ENCODE peak calls at places on chromosomes 16 and 17, in seven cellular contexts. N is heart left ventricle, O is transverse colon, W is kidney epithelial cell, L is fibroblast of lung, V is GM12864, M is fibroblast of villous mesenchyme. A is an unnamed sample.

GRCh38 chr17:81246679-81247338 is 7.7 kb downstream of the NDUFAF8 start:
- DNase-seq in W (no peak), V (no peak), O (no peak), L (no peak), N (peak), M (no peak), A (no peak)

GRCh38 chr17:4101127-4101798 is 41.6 kb downstream of the ZZEF1 start:
- DNase-seq in N (no peak), L (no peak), O (no peak), W (no peak), V (no peak), M (peak), A (no peak)

GRCh38 chr16:67055712-67056487 is 27.0 kb downstream of the CBFB start:
- DNase-seq in N (no peak), L (peak), V (no peak), M (peak), W (peak), O (no peak), A (peak)

GRCh38 chr16:66617010-66617434 is 12.5 kb downstream of the CMTM3 start:
- DNase-seq in O (no peak), M (no peak), V (no peak), N (no peak), L (no peak), W (no peak), A (no peak)

GRCh38 chr16:15032547-15033308 is 23.1 kb downstream of the NTAN1 start:
- DNase-seq in O (peak), L (peak), W (no peak), M (no peak), N (no peak), V (no peak), A (no peak)

GRCh38 chr16:305916-306315 is 23.0 kb downstream of the PDIA2 start:
- DNase-seq in N (peak), V (no peak), M (no peak), W (no peak), L (no peak), O (no peak), A (no peak)

GRCh38 chr17:78883533-78884131 is 19.4 kb downstream of the CEP295NL start:
- DNase-seq in O (peak), N (peak), W (peak), M (peak), V (no peak), L (peak), A (peak)

GRCh38 chr16:66706506-66706880 is 9.9 kb upstream of the CMTM4 start:
- DNase-seq in M (no peak), O (peak), W (no peak), V (no peak), L (no peak), N (no peak), A (no peak)

GRCh38 chr17:44940768-44941167 is 6.8 kb downstream of the KIF18B start:
- DNase-seq in M (no peak), W (no peak), L (no peak), N (no peak), V (no peak), O (no peak), A (no peak)

GRCh38 chr17:47197821-47198220 is 8.7 kb upstream of the CDC27 start:
- DNase-seq in W (no peak), M (no peak), V (no peak), O (no peak), N (no peak), L (no peak), A (no peak)

GRCh38 chr17:62724398-62725146 is 83.5 kb downstream of the MARCHF10 start:
- DNase-seq in M (peak), N (no peak), W (no peak), V (peak), L (no peak), O (peak), A (no peak)

GRCh38 chr17:37543527-37544122 is 53.9 kb downstream of the DUSP14 start:
- DNase-seq in M (peak), L (no peak), V (no peak), O (no peak), W (no peak), N (no peak), A (peak)

GRCh38 chr17:43216762-43217613 is 5.3 kb downstream of the TMEM106A start:
- DNase-seq in W (no peak), O (no peak), L (no peak), V (no peak), N (no peak), M (no peak), A (no peak)

GRCh38 chr16:53129281-53130192 is 74.7 kb downstream of the CHD9 start:
- DNase-seq in O (no peak), M (peak), V (no peak), N (no peak), W (no peak), L (peak), A (no peak)

GRCh38 chr17:1122681-1123396 is 56.9 kb downstream of the ABR start:
- DNase-seq in V (no peak), N (peak), O (peak), M (peak), L (peak), W (no peak), A (no peak)

GRCh38 chr17:44382917-44383316 is 6.5 kb downstream of the ITGA2B start:
- DNase-seq in N (no peak), W (no peak), O (no peak), L (no peak), M (no peak), V (no peak), A (no peak)

GRCh38 chr17:63775420-63775819 is 1.4 kb downstream of the DDX42 start:
- DNase-seq in N (no peak), V (no peak), O (no peak), W (no peak), L (no peak), M (peak), A (no peak)

GRCh38 chr17:68794636-68795503 is 160.3 kb downstream of the ABCA8 start:
- DNase-seq in L (peak), O (no peak), M (peak), V (no peak), N (peak), W (no peak), A (no peak)

GRCh38 chr17:78759203-78759968 is 22.7 kb downstream of the CYTH1 start:
- DNase-seq in N (peak), V (no peak), O (peak), W (no peak), M (peak), L (peak), A (no peak)

GRCh38 chr16:56701534-56701933 is 19.3 kb downstream of the MT1X start:
- DNase-seq in V (no peak), O (no peak), N (no peak), L (no peak), W (no peak), M (no peak), A (no peak)

GRCh38 chr16:84329849-84330684 is 35.4 kb downstream of the WFDC1 start:
- DNase-seq in M (no peak), N (no peak), O (no peak), L (no peak), W (no peak), V (no peak), A (no peak)

GRCh38 chr16:17365211-17365541 is 105.6 kb downstream of the XYLT1 start:
- DNase-seq in L (no peak), W (no peak), V (no peak), N (no peak), O (no peak), M (no peak), A (no peak)

GRCh38 chr16:20314575-20314974 is 12.7 kb downstream of the GP2 start:
- DNase-seq in M (no peak), O (no peak), N (no peak), L (no peak), W (no peak), V (no peak), A (no peak)

GRCh38 chr17:5898406-5898805 is 171.8 kb upstream of the WSCD1 start:
- DNase-seq in N (no peak), O (no peak), M (no peak), V (no peak), L (no peak), W (no peak), A (no peak)

GRCh38 chr16:89138513-89138795 is 33.1 kb upstream of the CDH15 start:
- DNase-seq in L (no peak), O (no peak), V (no peak), W (no peak), M (no peak), N (peak), A (no peak)

GRCh38 chr17:72943826-72944689 is 148.4 kb downstream of the SLC39A11 start:
- DNase-seq in V (no peak), W (no peak), O (no peak), M (no peak), N (no peak), L (no peak), A (no peak)

GRCh38 chr16:72073831-72074230 is 10.8 kb downstream of the HPR start:
- DNase-seq in W (no peak), V (no peak), L (peak), O (no peak), N (peak), M (no peak), A (no peak)

GRCh38 chr17:8867361-8867981 is at the start of gene PIK3R6:
- DNase-seq in N (no peak), L (no peak), W (no peak), M (no peak), O (no peak), V (no peak), A (no peak)

GRCh38 chr16:27217256-27217655 is 13.9 kb downstream of the KDM8 start:
- DNase-seq in W (peak), L (peak), M (peak), V (no peak), N (no peak), O (no peak), A (no peak)

GRCh38 chr17:81317992-81318391 is 22.9 kb upstream of the SLC38A10 start:
- DNase-seq in W (no peak), N (no peak), V (no peak), M (no peak), L (no peak), O (no peak), A (no peak)

GRCh38 chr17:72136692-72137550 is 16.1 kb downstream of the SOX9 start:
- DNase-seq in V (no peak), W (no peak), N (no peak), L (peak), O (no peak), M (no peak), A (no peak)

GRCh38 chr17:36182176-36183000 is 6.0 kb upstream of the TBC1D3B start:
- DNase-seq in O (no peak), M (no peak), L (peak), N (no peak), W (no peak), V (no peak), A (no peak)
- H3K4me3 ChIP-seq in O (peak), M (peak), L (peak), N (peak), W (peak), V (no peak), A (peak)

GRCh38 chr17:57044976-57045867 is 39.8 kb upstream of the AKAP1 start:
- DNase-seq in L (no peak), M (no peak), V (no peak), O (no peak), N (peak), W (no peak), A (no peak)
- H3K4me3 ChIP-seq in L (peak), M (peak), V (no peak), O (peak), N (no peak), W (peak), A (no peak)

GRCh38 chr17:52756739-52757138 is 598.2 kb upstream of the CA10 start:
- DNase-seq in V (no peak), O (no peak), M (no peak), N (no peak), L (no peak), W (no peak), A (no peak)
- H3K4me3 ChIP-seq in V (no peak), O (no peak), M (no peak), N (no peak), L (no peak), W (no peak), A (no peak)

GRCh38 chr17:32126746-32127145 is 15.6 kb upstream of the RHOT1 start:
- DNase-seq in V (no peak), N (no peak), O (no peak), W (no peak), L (no peak), M (no peak), A (no peak)
- H3K4me3 ChIP-seq in V (no peak), N (no peak), O (no peak), W (no peak), L (no peak), M (no peak), A (peak)

DNA sequence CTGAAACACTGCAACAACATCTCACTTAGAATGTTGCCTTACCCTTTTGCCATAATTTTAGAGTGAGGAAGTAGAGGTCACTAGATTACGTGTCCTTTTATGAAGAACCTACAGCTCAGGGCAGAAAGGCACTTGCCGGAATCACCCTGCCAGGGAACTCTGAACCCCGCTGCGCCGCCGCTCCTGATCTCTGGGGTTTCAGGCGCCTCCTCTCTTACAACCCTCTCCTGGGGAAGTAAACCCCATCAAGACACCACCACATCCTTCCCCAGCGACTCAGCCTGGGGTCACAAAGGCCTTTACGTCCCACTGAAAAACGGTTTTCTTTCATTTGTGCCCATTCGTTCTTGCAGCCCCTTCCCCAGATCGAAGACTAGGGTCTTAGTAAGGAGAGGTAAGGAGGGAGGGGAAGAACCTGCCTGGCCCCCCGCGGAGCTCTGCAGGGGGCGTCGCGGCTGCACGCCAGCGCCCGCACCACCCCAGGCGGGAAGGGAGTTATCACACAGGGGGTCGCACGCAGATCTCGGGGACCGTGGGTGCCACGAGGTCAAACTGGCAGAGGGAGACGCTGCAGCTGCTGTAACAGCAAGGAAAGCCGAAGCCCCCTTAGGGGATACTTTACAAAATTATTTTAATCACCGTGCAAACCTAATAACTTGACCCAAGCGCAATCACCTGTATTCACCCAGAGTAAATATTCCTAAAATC is 1.0 kb upstream of the HLF start:
- DNase-seq in W (no peak), M (no peak), L (no peak), N (no peak), O (no peak), V (no peak), A (no peak)
- H3K4me3 ChIP-seq in W (no peak), M (no peak), L (peak), N (peak), O (no peak), V (no peak), A (no peak)

GRCh38 chr16:70750893-70751467 is 50.0 kb downstream of the VAC14 start:
- DNase-seq in L (peak), W (no peak), M (peak), N (peak), O (peak), V (no peak), A (no peak)

GRCh38 chr16:70747703-70748631 is 53.0 kb downstream of the VAC14 start:
- DNase-seq in O (no peak), W (no peak), L (peak), M (peak), V (no peak), N (peak), A (no peak)

GRCh38 chr16:70751593-70751992 is 49.4 kb downstream of the VAC14 start:
- DNase-seq in W (no peak), O (peak), M (no peak), V (no peak), N (no peak), L (no peak), A (no peak)

GRCh38 chr16:70749006-70749678 is 51.8 kb downstream of the VAC14 start:
- DNase-seq in V (no peak), O (peak), W (no peak), L (no peak), M (peak), N (no peak), A (no peak)

GRCh38 chr16:70749681-70750601 is 51.0 kb downstream of the VAC14 start:
- DNase-seq in L (peak), V (no peak), M (no peak), O (no peak), W (no peak), N (no peak), A (no peak)
- H3K4me3 ChIP-seq in L (no peak), V (no peak), M (no peak), O (no peak), W (no peak), N (no peak), A (no peak)

GRCh38 chr16:25045696-25046381 is 30.7 kb upstream of the ARHGAP17 start:
- DNase-seq in V (no peak), W (no peak), N (no peak), O (no peak), M (peak), L (peak), A (no peak)

GRCh38 chr16:25048146-25048618 is 33.0 kb upstream of the ARHGAP17 start:
- DNase-seq in N (no peak), M (no peak), L (no peak), O (no peak), W (no peak), V (no peak), A (no peak)

GRCh38 chr16:25052161-25052511 is 37.0 kb upstream of the ARHGAP17 start:
- DNase-seq in L (no peak), N (no peak), W (no peak), M (no peak), O (no peak), V (no peak), A (no peak)

GRCh38 chr16:25052530-25052929 is 37.4 kb upstream of the ARHGAP17 start:
- DNase-seq in L (no peak), N (peak), W (no peak), O (no peak), M (no peak), V (no peak), A (no peak)

GRCh38 chr16:25051446-25052160 is 36.4 kb upstream of the ARHGAP17 start:
- DNase-seq in M (peak), W (no peak), V (no peak), N (peak), O (no peak), L (peak), A (no peak)
- H3K4me3 ChIP-seq in M (no peak), W (no peak), V (no peak), N (no peak), O (no peak), L (no peak), A (no peak)

GRCh38 chr17:40819528-40820125 is 2.8 kb downstream of the KRT10 start:
- DNase-seq in O (no peak), M (peak), N (no peak), W (no peak), V (no peak), L (peak), A (no peak)
- H3K4me3 ChIP-seq in O (no peak), M (peak), N (peak), W (peak), V (peak), L (peak), A (peak)